ENCODE peak calls at places on chromosomes 1 and 21, in five cellular contexts. S is breast epithelium, B is heart left ventricle, J is tibial nerve, K is left ventricle myocardium inferior. H is an unnamed sample.

GRCh38 chr1:48182441-48182840 is 40.1 kb upstream of the SLC5A9 start:
- DNase-seq in S (no peak), B (no peak), J (no peak), K (no peak), H (no peak)

GRCh38 chr1:220681220-220681847 is 8.8 kb upstream of the C1orf115 start:
- DNase-seq in S (no peak), B (no peak), J (no peak), K (no peak), H (no peak)

GRCh38 chr1:30520461-30520860 is 202.9 kb downstream of the MATN1 start:
- DNase-seq in S (no peak), B (no peak), J (no peak), K (no peak), H (no peak)

GRCh38 chr21:45551316-45551715 is 9.1 kb upstream of the SLC19A1 start:
- DNase-seq in S (no peak), B (no peak), J (no peak), K (peak), H (peak)

GRCh38 chr1:160030657-160031367 is 978 bp downstream of the PIGM start:
- DNase-seq in S (no peak), B (no peak), J (no peak), K (no peak), H (no peak)

GRCh38 chr1:30312226-30312625 is 411.2 kb downstream of the MATN1 start:
- DNase-seq in S (no peak), B (peak), J (no peak), K (no peak), H (no peak)

GRCh38 chr1:86370627-86371026 is 25.5 kb downstream of the ODF2L start:
- DNase-seq in S (no peak), B (no peak), J (no peak), K (no peak), H (peak)

GRCh38 chr1:171174895-171175294 is 10.2 kb upstream of the FMO2 start:
- DNase-seq in S (no peak), B (no peak), J (no peak), K (no peak), H (no peak)

GRCh38 chr1:163036661-163037060 is 32.5 kb upstream of the RGS4 start:
- DNase-seq in S (no peak), B (no peak), J (no peak), K (no peak), H (no peak)

GRCh38 chr1:151963288-151963687 is 30.4 kb downstream of the S100A10 start:
- DNase-seq in S (no peak), B (no peak), J (no peak), K (no peak), H (no peak)

GRCh38 chr1:229012823-229013222 is 258.1 kb upstream of the RAB4A start:
- DNase-seq in S (no peak), B (no peak), J (no peak), K (no peak), H (no peak)

GRCh38 chr1:204826970-204827369 is 43.7 kb upstream of the NFASC start:
- DNase-seq in S (no peak), B (no peak), J (no peak), K (no peak), H (no peak)

GRCh38 chr1:64398937-64399336 is 71.0 kb upstream of the CACHD1 start:
- DNase-seq in S (no peak), B (no peak), J (no peak), K (no peak), H (no peak)

GRCh38 chr1:45221716-45222115 is 15.3 kb upstream of the ZSWIM5 start:
- DNase-seq in S (no peak), B (no peak), J (no peak), K (no peak), H (no peak)

GRCh38 chr1:206502813-206503212 is 4.5 kb upstream of the RASSF5 start:
- DNase-seq in S (no peak), B (no peak), J (no peak), K (no peak), H (no peak)

GRCh38 chr21:42162831-42163510 is 56.0 kb upstream of the ABCG1 start:
- DNase-seq in S (no peak), B (no peak), J (no peak), K (no peak), H (no peak)

GRCh38 chr1:110118636-110119396 is 6.6 kb downstream of the UBL4B start:
- DNase-seq in S (no peak), B (no peak), J (no peak), K (no peak), H (no peak)

GRCh38 chr1:36962991-36963390 is 71.3 kb downstream of the GRIK3 start:
- DNase-seq in S (no peak), B (no peak), J (no peak), K (no peak), H (no peak)

GRCh38 chr1:103074224-103074623 is 34.1 kb downstream of the COL11A1 start:
- DNase-seq in S (no peak), B (no peak), J (no peak), K (no peak), H (no peak)

GRCh38 chr21:26469789-26470188 is 103.3 kb downstream of the CYYR1 start:
- DNase-seq in S (no peak), B (no peak), J (no peak), K (no peak), H (peak)

GRCh38 chr1:52759908-52760307 is 33.7 kb downstream of the ZYG11B start:
- DNase-seq in S (no peak), B (no peak), J (no peak), K (no peak), H (no peak)

GRCh38 chr21:45551816-45552695 is 9.8 kb upstream of the SLC19A1 start:
- DNase-seq in S (no peak), B (no peak), J (no peak), K (peak), H (no peak)

GRCh38 chr21:46664316-46664995 is 29.0 kb downstream of the PRMT2 start:
- DNase-seq in S (no peak), B (no peak), J (no peak), K (no peak), H (no peak)

GRCh38 chr1:172338295-172338735 is 82.2 kb upstream of the C1orf105 start:
- DNase-seq in S (no peak), B (no peak), J (no peak), K (no peak), H (no peak)

DNA sequence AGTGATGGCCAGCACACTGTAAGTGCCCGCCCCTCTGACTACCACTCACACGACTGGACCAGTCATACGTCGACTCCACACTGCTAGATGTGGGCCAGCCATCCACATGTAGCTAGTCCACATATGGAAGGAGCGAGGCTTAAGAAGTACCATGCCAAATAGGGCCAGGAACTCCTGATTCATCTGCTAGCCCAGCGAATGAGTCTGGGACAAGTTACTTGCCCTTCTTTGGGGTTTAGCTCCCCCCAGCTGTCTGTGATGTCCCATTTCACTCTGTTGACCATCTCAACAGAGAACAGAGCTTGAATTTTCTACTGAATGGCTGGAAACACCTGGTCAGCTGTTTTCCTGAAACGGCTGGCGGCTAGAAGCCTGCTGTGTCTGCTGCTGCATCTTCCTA is 5.8 kb downstream of the CSRP1 start:
- DNase-seq in S (peak), B (no peak), J (no peak), K (no peak), H (no peak)
- H3K4me3 ChIP-seq in S (no peak), B (no peak), J (peak), K (no peak), H (no peak)

DNA sequence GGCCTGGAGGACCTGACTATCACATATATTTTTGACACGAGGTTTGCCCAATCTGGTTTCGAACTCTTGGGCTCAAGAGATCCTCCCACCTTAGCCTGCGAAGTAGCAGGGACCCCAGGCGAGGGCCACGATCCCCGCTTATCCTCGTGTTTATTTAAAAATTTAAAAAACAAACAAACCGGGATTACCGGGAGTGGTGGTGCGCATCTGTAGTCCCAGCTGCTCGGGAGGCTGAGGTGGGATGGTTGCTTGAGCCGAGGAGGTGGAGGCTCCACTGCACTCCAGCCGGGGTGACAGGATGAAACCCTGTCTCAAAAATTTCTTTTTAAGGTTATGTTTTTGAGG is 452 bp upstream of the EXOSC10 start:
- DNase-seq in S (no peak), B (no peak), J (no peak), K (no peak), H (no peak)
- H3K4me3 ChIP-seq in S (peak), B (peak), J (peak), K (peak), H (peak)

DNA sequence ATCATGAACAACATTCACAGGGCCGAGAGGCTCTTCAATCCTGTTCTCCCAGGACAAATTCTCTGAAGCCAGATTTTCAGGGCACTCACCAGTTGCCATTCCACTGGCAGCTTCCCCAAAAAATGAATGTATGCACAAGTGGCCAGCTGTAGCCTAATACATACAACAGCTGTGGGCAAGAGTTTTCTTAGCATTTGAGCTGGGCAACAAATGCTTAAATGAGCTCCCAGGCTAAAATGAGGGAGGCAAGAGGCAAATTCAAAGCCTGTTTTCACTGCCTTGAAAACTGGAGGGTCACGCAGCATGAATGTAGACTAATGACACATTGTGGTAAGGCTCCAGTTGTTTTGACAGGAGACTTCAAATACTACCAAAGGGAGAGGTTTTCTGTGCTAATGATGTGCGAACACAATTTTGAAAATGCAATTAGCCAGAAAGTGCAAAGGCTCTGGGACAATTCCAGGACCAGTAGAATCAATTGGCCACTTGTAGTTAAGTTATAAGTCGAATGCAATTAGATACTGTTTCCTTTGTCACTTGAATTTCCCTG is 88.1 kb downstream of the TIAM1 start:
- DNase-seq in S (no peak), B (no peak), J (no peak), K (no peak), H (peak)
- H3K4me3 ChIP-seq in S (no peak), B (no peak), J (no peak), K (no peak), H (no peak)

GRCh38 chr1:218347713-218348627 is 2.8 kb downstream of the TGFB2 start:
- DNase-seq in S (peak), B (no peak), J (no peak), K (no peak), H (no peak)
- H3K4me3 ChIP-seq in S (peak), B (peak), J (peak), K (peak), H (peak)

GRCh38 chr1:234188454-234188792 is 184.8 kb upstream of the COA6 start:
- DNase-seq in S (peak), B (no peak), J (no peak), K (no peak), H (no peak)

GRCh38 chr1:234186037-234186688 is 187.1 kb upstream of the COA6 start:
- DNase-seq in S (no peak), B (no peak), J (no peak), K (no peak), H (no peak)

DNA sequence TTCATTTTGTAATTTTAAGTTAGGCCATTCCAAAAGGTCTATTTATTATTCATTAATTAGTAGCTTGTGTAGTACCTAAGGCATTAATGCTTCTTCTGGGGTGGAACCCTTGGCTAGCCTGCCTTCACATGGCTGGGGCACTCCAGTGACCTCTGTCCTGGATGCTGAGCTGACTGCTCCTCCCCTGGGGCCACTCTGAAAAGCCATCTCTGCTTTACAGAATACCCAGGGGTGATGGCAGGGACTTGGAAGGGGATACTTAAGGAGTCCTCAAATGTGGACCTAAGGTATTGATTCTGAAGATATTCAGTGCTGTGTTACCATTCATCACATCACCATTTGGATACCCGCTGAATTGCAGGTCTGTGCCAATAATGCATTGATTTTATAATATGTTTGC is 187.8 kb upstream of the COA6 start:
- DNase-seq in S (no peak), B (no peak), J (no peak), K (no peak), H (no peak)
- H3K4me3 ChIP-seq in S (no peak), B (no peak), J (no peak), K (no peak), H (no peak)

GRCh38 chr1:161200992-161201827 is 957 bp upstream of the NDUFS2 start:
- DNase-seq in S (no peak), B (peak), J (no peak), K (peak), H (peak)
- H3K4me3 ChIP-seq in S (peak), B (peak), J (peak), K (peak), H (peak)

GRCh38 chr1:15732686-15733081 is 3.4 kb upstream of the SLC25A34 start:
- DNase-seq in S (no peak), B (no peak), J (no peak), K (no peak), H (no peak)
- H3K4me3 ChIP-seq in S (no peak), B (no peak), J (no peak), K (no peak), H (no peak)

GRCh38 chr1:169679692-169680091 is 31.7 kb downstream of the SELL start:
- DNase-seq in S (no peak), B (no peak), J (no peak), K (no peak), H (no peak)

GRCh38 chr1:169680377-169681019 is 30.9 kb downstream of the SELL start:
- DNase-seq in S (no peak), B (no peak), J (no peak), K (no peak), H (no peak)

GRCh38 chr1:169681094-169681493 is 30.3 kb downstream of the SELL start:
- DNase-seq in S (no peak), B (no peak), J (no peak), K (no peak), H (no peak)

GRCh38 chr1:169670836-169671235 is 40.6 kb downstream of the SELL start:
- DNase-seq in S (no peak), B (no peak), J (no peak), K (no peak), H (no peak)

GRCh38 chr1:169676001-169676400 is 35.4 kb downstream of the SELL start:
- DNase-seq in S (no peak), B (no peak), J (no peak), K (no peak), H (peak)
- H3K4me3 ChIP-seq in S (no peak), B (no peak), J (no peak), K (no peak), H (no peak)

DNA sequence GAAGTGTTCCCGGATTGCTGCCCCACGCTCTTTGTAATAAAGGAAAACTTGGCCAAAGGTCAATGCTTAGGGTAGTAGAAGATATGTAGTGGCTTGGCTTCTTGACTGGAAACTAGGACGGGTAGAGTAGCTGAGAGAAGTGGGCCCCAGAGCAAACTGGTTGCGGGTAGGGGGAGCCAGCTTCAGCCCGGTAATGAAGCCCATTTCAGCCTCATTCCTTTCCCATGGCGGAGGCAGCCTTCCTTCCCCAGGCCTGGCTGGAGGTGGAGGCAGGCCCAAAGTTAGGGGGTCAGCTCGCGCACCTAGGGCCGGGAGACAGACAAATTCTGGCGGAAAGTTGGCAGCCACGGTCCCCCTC is 374 bp upstream of the NEXN start:
- DNase-seq in S (no peak), B (no peak), J (no peak), K (no peak), H (peak)
- H3K4me3 ChIP-seq in S (peak), B (peak), J (peak), K (peak), H (peak)

DNA sequence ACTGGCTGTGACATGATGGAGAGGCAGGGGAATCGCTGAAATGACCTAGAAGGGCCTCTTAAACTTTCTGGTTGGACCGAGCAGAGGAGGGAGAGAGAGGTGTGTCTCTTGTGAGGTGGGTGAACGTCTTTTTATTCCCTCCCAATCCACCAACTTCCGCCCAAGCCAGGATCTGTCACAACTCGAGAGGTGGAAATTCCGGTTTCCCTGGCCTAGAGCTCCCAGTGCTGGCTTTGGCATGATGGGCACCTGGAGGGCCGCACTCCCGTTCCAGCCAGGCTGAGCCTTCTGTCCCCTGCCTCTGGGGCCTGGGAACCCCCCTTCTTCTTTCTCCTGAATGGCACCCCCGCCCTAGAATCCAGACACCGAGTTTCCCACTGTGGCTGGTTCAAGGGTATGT is at the start of gene SEMA4A:
- DNase-seq in S (peak), B (no peak), J (no peak), K (no peak), H (no peak)
- H3K4me3 ChIP-seq in S (no peak), B (no peak), J (peak), K (no peak), H (no peak)

H was measured in skeletal muscle cell.